ENCODE peak calls at places on chromosomes 4 and X, in four cellular contexts. One of them, this sample, is unnamed.

GRCh38 chr4:71221510-71222466 is 117.0 kb upstream of the SLC4A4 start:
- DNase-seq in nephron progenitor cell: no peak
- DNase-seq in heart left ventricle: no peak
- DNase-seq in ascending aorta: no peak
- DNase-seq in this sample: no peak

GRCh38 chrX:146238173-146238572 is 420.5 kb downstream of the SLITRK2 start:
- DNase-seq in nephron progenitor cell: no peak
- DNase-seq in heart left ventricle: no peak
- DNase-seq in ascending aorta: no peak
- DNase-seq in this sample: no peak

GRCh38 chrX:150936556-150936955 is 38.1 kb upstream of the CD99L2 start:
- DNase-seq in nephron progenitor cell: no peak
- DNase-seq in heart left ventricle: no peak
- DNase-seq in ascending aorta: no peak
- DNase-seq in this sample: no peak

GRCh38 chr4:99473131-99473530 is 37.7 kb upstream of the C4orf17 start:
- DNase-seq in ascending aorta: no peak
- DNase-seq in heart left ventricle: no peak
- DNase-seq in nephron progenitor cell: no peak
- DNase-seq in this sample: no peak

GRCh38 chrX:29648161-29648560 is 567.2 kb upstream of the MAGEB2 start:
- DNase-seq in nephron progenitor cell: no peak
- DNase-seq in heart left ventricle: no peak
- DNase-seq in ascending aorta: no peak
- DNase-seq in this sample: no peak

GRCh38 chr4:48139688-48140087 is 5.6 kb upstream of the TXK start:
- DNase-seq in heart left ventricle: no peak
- DNase-seq in ascending aorta: no peak
- DNase-seq in nephron progenitor cell: no peak
- DNase-seq in this sample: no peak

GRCh38 chrX:68692651-68693050 is 45.2 kb downstream of the STARD8 start:
- DNase-seq in nephron progenitor cell: no peak
- DNase-seq in ascending aorta: no peak
- DNase-seq in heart left ventricle: no peak
- DNase-seq in this sample: no peak

GRCh38 chr4:67288964-67289363 is 256.3 kb downstream of the CENPC start:
- DNase-seq in heart left ventricle: no peak
- DNase-seq in nephron progenitor cell: peak
- DNase-seq in ascending aorta: no peak
- DNase-seq in this sample: no peak

GRCh38 chrX:80602017-80602765 is 181.9 kb downstream of the TENT5D start:
- DNase-seq in heart left ventricle: no peak
- DNase-seq in nephron progenitor cell: no peak
- DNase-seq in ascending aorta: no peak
- DNase-seq in this sample: no peak

GRCh38 chrX:40644175-40644574 is 3.2 kb downstream of the CXorf38 start:
- DNase-seq in ascending aorta: no peak
- DNase-seq in heart left ventricle: no peak
- DNase-seq in nephron progenitor cell: no peak
- DNase-seq in this sample: no peak

GRCh38 chrX:20362268-20363002 is 95.7 kb upstream of the RPS6KA3 start:
- DNase-seq in nephron progenitor cell: no peak
- DNase-seq in heart left ventricle: no peak
- DNase-seq in ascending aorta: no peak
- DNase-seq in this sample: no peak

GRCh38 chr4:54289316-54289715 is 60.2 kb downstream of the PDGFRA start:
- DNase-seq in ascending aorta: no peak
- DNase-seq in heart left ventricle: no peak
- DNase-seq in nephron progenitor cell: no peak
- DNase-seq in this sample: no peak

GRCh38 chr4:173827707-173828106 is 297.7 kb upstream of the HAND2 start:
- DNase-seq in nephron progenitor cell: no peak
- DNase-seq in heart left ventricle: no peak
- DNase-seq in ascending aorta: no peak
- DNase-seq in this sample: no peak

GRCh38 chr4:157075811-157076577 is at the start of gene GLRB:
- DNase-seq in nephron progenitor cell: peak
- DNase-seq in heart left ventricle: peak
- DNase-seq in ascending aorta: no peak
- DNase-seq in this sample: peak

GRCh38 chr4:185469539-185470154 is 1.9 kb downstream of the CCDC110 start:
- DNase-seq in heart left ventricle: no peak
- DNase-seq in nephron progenitor cell: peak
- DNase-seq in ascending aorta: no peak
- DNase-seq in this sample: peak

DNA sequence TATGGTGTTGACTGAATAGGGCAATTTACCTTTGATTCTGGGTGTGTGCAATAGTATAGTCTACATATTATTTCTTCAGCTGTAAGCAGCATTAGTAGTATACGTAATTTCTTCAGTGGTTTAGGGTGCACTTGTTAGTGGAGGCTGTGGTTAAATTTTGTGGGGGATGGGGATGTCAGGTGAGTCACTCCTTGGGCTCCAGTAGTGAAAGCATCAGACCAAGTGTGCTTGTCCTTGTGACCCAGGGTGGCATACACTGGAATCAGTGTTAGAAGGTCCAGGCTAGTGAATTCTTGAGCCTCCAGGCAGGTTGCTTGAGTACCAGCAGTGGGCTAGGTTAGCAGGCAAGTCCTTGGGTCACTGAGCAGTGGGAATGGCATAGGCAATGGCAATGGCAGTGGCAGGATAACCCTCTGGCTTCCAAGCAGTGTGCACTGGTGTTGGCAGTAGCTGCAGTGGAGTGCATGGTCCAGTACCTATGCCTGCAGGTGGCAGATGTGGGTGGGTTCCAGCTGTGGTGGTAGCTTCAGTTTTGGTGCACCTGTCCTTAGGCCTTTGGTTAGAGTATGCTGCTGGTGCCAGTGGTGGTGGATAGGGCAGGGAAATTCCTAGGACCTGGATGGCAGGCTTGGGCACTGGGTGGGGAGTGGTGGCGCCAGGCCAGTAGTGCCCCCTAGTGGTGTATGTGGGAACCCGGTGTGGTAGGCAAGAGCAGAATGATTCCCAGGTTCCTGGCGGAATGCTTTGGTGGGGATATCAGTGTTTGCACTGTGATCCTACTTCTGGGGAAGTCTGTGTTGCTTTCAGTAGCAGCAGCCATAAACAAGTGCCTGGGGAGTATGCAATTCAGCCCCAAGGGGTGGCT is 531.0 kb downstream of the SMARCA1 start:
- DNase-seq in heart left ventricle: no peak
- DNase-seq in nephron progenitor cell: no peak
- DNase-seq in ascending aorta: no peak
- DNase-seq in this sample: no peak
- TF ChIP-seq CTCF in heart left ventricle: no peak
- TF ChIP-seq CTCF in nephron progenitor cell: no peak
- TF ChIP-seq CTCF in ascending aorta: no peak
- TF ChIP-seq CTCF in this sample: no peak

DNA sequence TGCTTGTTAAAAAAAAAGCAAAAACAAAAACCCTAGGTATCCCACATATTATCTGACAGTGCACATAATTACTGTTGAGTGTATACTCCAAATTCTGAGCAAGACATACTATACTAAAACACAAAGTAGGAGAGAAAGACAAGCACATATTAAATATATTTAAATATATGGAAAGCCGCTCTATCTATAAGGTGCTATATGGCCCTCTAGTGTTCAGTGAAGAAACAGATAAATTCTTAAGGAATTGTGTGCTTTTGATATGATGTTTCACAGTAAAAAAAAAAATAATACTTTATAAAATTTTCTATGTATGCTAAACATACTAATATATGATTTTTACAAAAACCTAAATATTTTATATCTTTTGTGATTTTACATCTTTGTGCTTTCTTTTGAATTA is 137.8 kb downstream of the FBXW7 start:
- DNase-seq in nephron progenitor cell: no peak
- DNase-seq in heart left ventricle: no peak
- DNase-seq in ascending aorta: no peak
- DNase-seq in this sample: no peak
- TF ChIP-seq CTCF in nephron progenitor cell: peak
- TF ChIP-seq CTCF in heart left ventricle: peak
- TF ChIP-seq CTCF in ascending aorta: no peak
- TF ChIP-seq CTCF in this sample: no peak

DNA sequence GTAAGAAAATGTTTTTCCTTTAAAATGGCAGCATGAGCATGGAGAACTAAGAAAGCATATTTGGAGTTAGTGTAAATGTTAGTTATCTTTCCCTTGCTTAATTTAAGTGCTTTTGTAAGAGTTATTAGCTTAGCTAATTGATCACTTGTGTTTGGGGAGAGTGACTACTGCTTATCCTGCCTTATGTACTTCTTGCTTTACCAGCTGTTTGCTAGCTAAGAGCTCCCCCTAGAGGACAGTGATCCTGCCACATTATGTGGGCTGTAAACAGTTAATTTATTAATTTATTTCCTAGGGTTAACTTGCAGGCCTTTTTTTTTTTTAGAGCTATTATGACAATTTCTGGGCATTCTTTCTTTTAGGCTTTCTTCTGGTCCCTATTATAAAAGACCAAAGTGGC is 435.8 kb downstream of the MAGEB5 start:
- DNase-seq in heart left ventricle: no peak
- DNase-seq in ascending aorta: no peak
- DNase-seq in nephron progenitor cell: no peak
- DNase-seq in this sample: no peak
- TF ChIP-seq CTCF in heart left ventricle: no peak
- TF ChIP-seq CTCF in ascending aorta: no peak
- TF ChIP-seq CTCF in nephron progenitor cell: no peak
- TF ChIP-seq CTCF in this sample: no peak

DNA sequence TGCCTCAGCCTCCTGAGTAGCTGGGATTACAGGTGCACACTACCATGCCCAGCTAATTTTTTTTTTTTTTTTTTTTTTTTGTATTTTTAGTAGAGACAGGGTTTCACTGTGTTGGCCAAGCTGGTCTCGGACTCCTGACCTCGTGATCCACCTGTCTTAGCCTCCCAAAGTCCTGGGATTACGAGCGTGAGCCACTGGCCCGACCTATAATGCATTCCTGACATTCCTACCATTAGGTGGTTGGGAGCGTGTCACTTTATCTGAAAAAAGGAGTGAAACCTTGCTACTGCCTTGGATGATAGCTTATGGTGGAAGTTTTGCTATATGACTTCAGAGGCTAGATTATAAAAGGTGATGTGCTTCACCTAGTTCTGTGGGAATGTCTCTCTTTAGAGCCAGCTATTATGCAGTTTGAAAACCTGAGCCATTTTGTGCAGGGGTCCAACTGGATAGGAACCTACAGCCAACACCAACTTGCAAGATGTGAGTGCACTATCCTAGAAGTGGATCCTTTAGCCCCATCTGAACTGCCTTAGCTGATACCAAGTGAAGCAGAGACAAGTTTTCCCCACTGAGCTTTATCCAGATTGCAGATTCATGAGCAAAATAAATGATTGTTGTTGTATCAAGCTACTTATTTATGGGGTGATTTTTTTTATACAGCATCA is 29.9 kb upstream of the EMCN start:
- DNase-seq in nephron progenitor cell: no peak
- DNase-seq in heart left ventricle: no peak
- DNase-seq in ascending aorta: no peak
- DNase-seq in this sample: no peak
- TF ChIP-seq CTCF in nephron progenitor cell: no peak
- TF ChIP-seq CTCF in heart left ventricle: no peak
- TF ChIP-seq CTCF in ascending aorta: no peak
- TF ChIP-seq CTCF in this sample: no peak

GRCh38 chr4:140757220-140757607 is 1.0 kb upstream of the TBC1D9 start:
- DNase-seq in heart left ventricle: no peak
- DNase-seq in ascending aorta: no peak
- DNase-seq in nephron progenitor cell: no peak
- DNase-seq in this sample: no peak
- TF ChIP-seq CTCF in heart left ventricle: no peak
- TF ChIP-seq CTCF in ascending aorta: no peak
- TF ChIP-seq CTCF in nephron progenitor cell: no peak
- TF ChIP-seq CTCF in this sample: no peak

GRCh38 chrX:76796311-76796710 is 368.8 kb downstream of the MAGEE1 start:
- DNase-seq in heart left ventricle: no peak
- DNase-seq in nephron progenitor cell: no peak
- DNase-seq in ascending aorta: no peak
- DNase-seq in this sample: no peak
- TF ChIP-seq CTCF in heart left ventricle: no peak
- TF ChIP-seq CTCF in nephron progenitor cell: no peak
- TF ChIP-seq CTCF in ascending aorta: no peak
- TF ChIP-seq CTCF in this sample: no peak

GRCh38 chr4:146513548-146513947 is 8.2 kb downstream of the SLC10A7 start:
- DNase-seq in ascending aorta: no peak
- DNase-seq in nephron progenitor cell: no peak
- DNase-seq in heart left ventricle: no peak
- DNase-seq in this sample: no peak

GRCh38 chr4:146510942-146511341 is 10.8 kb downstream of the SLC10A7 start:
- DNase-seq in heart left ventricle: no peak
- DNase-seq in ascending aorta: no peak
- DNase-seq in nephron progenitor cell: no peak
- DNase-seq in this sample: no peak

GRCh38 chr4:146511381-146511780 is 10.4 kb downstream of the SLC10A7 start:
- DNase-seq in ascending aorta: no peak
- DNase-seq in nephron progenitor cell: no peak
- DNase-seq in heart left ventricle: no peak
- DNase-seq in this sample: no peak

DNA sequence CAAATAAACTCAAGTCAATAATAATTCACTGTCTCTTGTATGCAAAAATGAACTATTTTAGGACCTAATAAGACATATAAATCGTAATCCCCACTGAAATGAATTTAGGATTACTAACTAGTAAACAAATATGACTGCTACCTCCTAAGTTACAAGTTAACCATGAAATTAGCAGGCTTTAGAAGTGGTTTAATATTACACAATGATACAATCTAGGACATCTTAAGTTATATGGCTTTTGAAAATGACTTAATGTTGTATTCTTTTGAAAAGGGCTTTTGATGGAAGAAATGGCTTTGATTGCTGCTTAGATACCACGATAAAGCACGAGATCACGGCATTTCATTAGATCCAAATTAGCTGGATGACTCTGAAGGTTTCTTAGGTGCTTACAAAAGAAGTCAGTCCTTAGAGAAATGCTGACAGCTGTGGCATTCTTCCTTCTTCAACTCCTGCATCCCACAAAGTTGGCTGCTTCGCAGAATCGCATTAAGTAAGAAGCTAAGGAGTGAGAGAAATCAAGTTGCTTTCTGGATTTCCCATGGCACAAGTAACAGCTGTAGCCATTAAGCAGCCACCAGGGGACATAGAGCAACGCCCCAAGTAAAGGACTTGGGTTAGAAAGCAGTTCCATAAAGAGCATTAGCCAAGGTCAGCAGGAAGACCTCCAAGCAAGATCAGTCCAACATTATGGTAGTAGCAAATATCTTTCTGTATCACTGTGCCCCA is 6.9 kb downstream of the SLC10A7 start:
- DNase-seq in nephron progenitor cell: no peak
- DNase-seq in ascending aorta: no peak
- DNase-seq in heart left ventricle: no peak
- DNase-seq in this sample: no peak
- TF ChIP-seq CTCF in nephron progenitor cell: no peak
- TF ChIP-seq CTCF in ascending aorta: no peak
- TF ChIP-seq CTCF in heart left ventricle: no peak
- TF ChIP-seq CTCF in this sample: no peak

This sample was measured in ovary.